ENCODE peak calls at places on chromosomes 6 and 20, in four cellular contexts. S is HCT116, X is transverse colon, Y is suprapubic skin. D is an unnamed sample.

GRCh38 chr6:32153835-32154513 is at the start of gene PPT2:
- DNase-seq in X (peak), Y (peak), S (peak), D (peak)

GRCh38 chr6:17493286-17493685 is 99.9 kb downstream of the CAP2 start:
- DNase-seq in X (no peak), S (no peak), Y (no peak), D (no peak)

GRCh38 chr6:149331043-149331807 is 13.7 kb downstream of the TAB2 start:
- DNase-seq in S (no peak), Y (no peak), X (no peak), D (no peak)

GRCh38 chr6:169238766-169239165 is 14.9 kb downstream of the THBS2 start:
- DNase-seq in Y (peak), S (no peak), X (no peak), D (no peak)

GRCh38 chr20:45085289-45085688 is 15.6 kb downstream of the KCNS1 start:
- DNase-seq in S (no peak), Y (no peak), X (no peak), D (no peak)

GRCh38 chr6:29553268-29554057 is 6.1 kb downstream of the UBD start:
- DNase-seq in X (peak), S (no peak), Y (no peak), D (peak)

GRCh38 chr6:108559884-108560462 is 744 bp upstream of the FOXO3 start:
- DNase-seq in Y (peak), X (peak), S (no peak), D (peak)

GRCh38 chr6:105601541-105602174 is 198.8 kb upstream of the PREP start:
- DNase-seq in S (no peak), Y (peak), X (peak), D (peak)

GRCh38 chr6:41535766-41536165 is 10.4 kb upstream of the FOXP4 start:
- DNase-seq in X (no peak), Y (no peak), S (no peak), D (no peak)

GRCh38 chr6:169561665-169562064 is 140.2 kb downstream of the WDR27 start:
- DNase-seq in Y (no peak), X (no peak), S (no peak), D (no peak)

GRCh38 chr6:82057846-82058554 is 189.5 kb downstream of the IBTK start:
- DNase-seq in S (no peak), Y (no peak), X (no peak), D (no peak)

GRCh38 chr20:316316-317068 is 8.9 kb upstream of the SOX12 start:
- DNase-seq in Y (no peak), S (no peak), X (no peak), D (no peak)

GRCh38 chr6:149300563-149300962 is 16.9 kb upstream of the TAB2 start:
- DNase-seq in Y (no peak), S (no peak), X (no peak), D (no peak)

GRCh38 chr6:31630177-31630934 is 9.8 kb downstream of the PRRC2A start:
- DNase-seq in X (no peak), S (no peak), Y (no peak), D (no peak)

GRCh38 chr6:44219053-44219814 is 2.5 kb downstream of the MYMX start:
- DNase-seq in Y (peak), X (peak), S (no peak), D (peak)

GRCh38 chr6:105492706-105493673 is 90.1 kb upstream of the PREP start:
- DNase-seq in X (no peak), S (no peak), Y (no peak), D (no peak)

GRCh38 chr6:113329942-113330897 is 526.9 kb upstream of the MARCKS start:
- DNase-seq in X (no peak), Y (no peak), S (no peak), D (no peak)

GRCh38 chr6:148980234-148980633 is 233.4 kb downstream of the UST start:
- DNase-seq in X (no peak), Y (no peak), S (no peak), D (no peak)

GRCh38 chr20:57662313-57663240 is 42.4 kb upstream of the ZBP1 start:
- DNase-seq in S (no peak), Y (peak), X (peak), D (peak)

GRCh38 chr20:32355417-32355841 is 2.7 kb upstream of the ASXL1 start:
- DNase-seq in S (no peak), X (no peak), Y (no peak), D (no peak)

GRCh38 chr6:80547827-80548226 is 441.4 kb downstream of the BCKDHB start:
- DNase-seq in X (no peak), Y (no peak), S (no peak), D (no peak)

GRCh38 chr20:39893013-39893685 is 795.9 kb downstream of the MAFB start:
- DNase-seq in Y (no peak), X (no peak), S (no peak), D (no peak)

GRCh38 chr20:8798505-8798904 is 270.4 kb upstream of the PLCB4 start:
- DNase-seq in X (no peak), S (no peak), Y (no peak), D (no peak)

GRCh38 chr6:30759575-30760239 is 15.4 kb upstream of the IER3 start:
- DNase-seq in S (no peak), Y (no peak), X (no peak), D (no peak)

GRCh38 chr6:130967502-130968469 is 95.3 kb downstream of the EPB41L2 start:
- DNase-seq in S (no peak), X (no peak), Y (no peak), D (no peak)

GRCh38 chr6:71556141-71556540 is 267.5 kb downstream of the OGFRL1 start:
- DNase-seq in Y (no peak), S (no peak), X (no peak), D (no peak)

GRCh38 chr20:6590891-6591679 is 176.4 kb upstream of the BMP2 start:
- DNase-seq in Y (no peak), X (peak), S (no peak), D (no peak)

GRCh38 chr20:62702886-62703852 is 5.5 kb upstream of the NTSR1 start:
- DNase-seq in X (no peak), Y (no peak), S (peak), D (no peak)

GRCh38 chr6:36752187-36752885 is 54.7 kb downstream of the RAB44 start:
- DNase-seq in Y (no peak), X (peak), S (no peak), D (peak)

GRCh38 chr6:133774356-133774755 is 114.6 kb upstream of the TCF21 start:
- DNase-seq in X (no peak), S (no peak), Y (no peak), D (no peak)

GRCh38 chr20:45039470-45039811 is 61.5 kb downstream of the KCNS1 start:
- DNase-seq in S (no peak), X (no peak), Y (no peak), D (no peak)

GRCh38 chr20:52251137-52251700 is 59.6 kb upstream of the ZFP64 start:
- DNase-seq in Y (no peak), X (no peak), S (no peak), D (no peak)

GRCh38 chr20:35135867-35136586 is 11.1 kb downstream of the EDEM2 start:
- DNase-seq in X (no peak), S (no peak), Y (no peak), D (peak)

GRCh38 chr6:155373276-155373675 is 59.0 kb upstream of the TFB1M start:
- DNase-seq in X (no peak), S (no peak), Y (no peak), D (no peak)

GRCh38 chr20:19743650-19744015 is 14.4 kb upstream of the RIN2 start:
- DNase-seq in Y (no peak), S (no peak), X (no peak), D (no peak)

GRCh38 chr6:108742041-108742440 is 106.2 kb upstream of the ARMC2 start:
- DNase-seq in X (no peak), S (no peak), Y (no peak), D (no peak)

GRCh38 chr20:38880952-38881735 is 45.1 kb upstream of the FAM83D start:
- DNase-seq in X (no peak), Y (no peak), S (no peak), D (no peak)
- TF ChIP-seq POLR2A in X (no peak), Y (no peak), S (no peak), D (no peak)

GRCh38 chr6:132733814-132734213 is 20.0 kb upstream of the VNN1 start:
- DNase-seq in Y (no peak), X (no peak), S (no peak), D (no peak)
- H3K4me3 ChIP-seq in Y (no peak), X (no peak), S (no peak), D (no peak)

GRCh38 chr6:2969549-2969948 is 1.8 kb downstream of the SERPINB6 start:
- DNase-seq in S (no peak), Y (no peak), X (no peak), D (no peak)

GRCh38 chr6:2970753-2971419 is 481 bp downstream of the SERPINB6 start:
- DNase-seq in Y (peak), S (no peak), X (peak), D (peak)

GRCh38 chr6:2971420-2972218 is at the start of gene SERPINB6:
- DNase-seq in X (peak), Y (peak), S (no peak), D (peak)

GRCh38 chr6:2968600-2969135 is 2.7 kb downstream of the SERPINB6 start:
- DNase-seq in S (no peak), X (no peak), Y (no peak), D (no peak)

DNA sequence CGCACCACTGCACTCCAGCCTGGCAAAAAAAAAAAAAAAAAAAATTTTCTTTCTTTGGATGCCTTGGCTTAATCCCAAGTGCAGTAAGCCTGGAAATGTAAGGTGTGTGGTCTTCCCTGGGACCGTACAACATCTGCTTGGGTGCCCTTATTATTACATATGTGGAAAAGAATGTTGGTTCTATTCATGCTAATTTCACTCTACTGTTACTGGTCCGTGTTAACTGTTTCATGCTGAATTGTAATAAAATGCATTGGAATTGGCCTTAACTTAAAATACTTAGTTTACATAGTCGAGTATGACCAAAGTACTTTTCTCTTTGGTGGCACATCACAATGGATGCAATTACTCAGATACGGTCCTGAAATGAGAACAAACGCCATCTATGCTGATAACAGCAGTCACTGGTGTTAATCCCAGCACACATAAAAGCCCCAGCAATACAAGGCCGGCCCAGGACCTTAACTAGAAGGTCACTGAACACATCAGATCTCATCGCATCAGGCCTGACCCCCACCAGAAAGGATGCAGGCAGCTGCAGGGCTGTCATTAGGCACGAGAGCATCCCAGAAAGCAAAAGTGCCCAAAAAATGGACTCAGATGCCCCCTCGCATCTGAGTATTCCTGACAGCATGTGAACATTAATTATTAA is 1.2 kb downstream of the SERPINB6 start:
- DNase-seq in S (no peak), Y (no peak), X (no peak), D (no peak)
- TF ChIP-seq CTCF in S (no peak), Y (no peak), X (no peak), D (no peak)

GRCh38 chr6:139134817-139135577 is at the start of gene HECA:
- DNase-seq in X (peak), S (peak), Y (peak), D (peak)
- TF ChIP-seq POLR2A in X (peak), S (no peak), Y (peak), D (peak)

GRCh38 chr6:90274481-90275030 is 22.1 kb downstream of the BACH2 start:
- DNase-seq in X (peak), S (no peak), Y (no peak), D (peak)
- H3K4me3 ChIP-seq in X (no peak), S (no peak), Y (no peak), D (no peak)

DNA sequence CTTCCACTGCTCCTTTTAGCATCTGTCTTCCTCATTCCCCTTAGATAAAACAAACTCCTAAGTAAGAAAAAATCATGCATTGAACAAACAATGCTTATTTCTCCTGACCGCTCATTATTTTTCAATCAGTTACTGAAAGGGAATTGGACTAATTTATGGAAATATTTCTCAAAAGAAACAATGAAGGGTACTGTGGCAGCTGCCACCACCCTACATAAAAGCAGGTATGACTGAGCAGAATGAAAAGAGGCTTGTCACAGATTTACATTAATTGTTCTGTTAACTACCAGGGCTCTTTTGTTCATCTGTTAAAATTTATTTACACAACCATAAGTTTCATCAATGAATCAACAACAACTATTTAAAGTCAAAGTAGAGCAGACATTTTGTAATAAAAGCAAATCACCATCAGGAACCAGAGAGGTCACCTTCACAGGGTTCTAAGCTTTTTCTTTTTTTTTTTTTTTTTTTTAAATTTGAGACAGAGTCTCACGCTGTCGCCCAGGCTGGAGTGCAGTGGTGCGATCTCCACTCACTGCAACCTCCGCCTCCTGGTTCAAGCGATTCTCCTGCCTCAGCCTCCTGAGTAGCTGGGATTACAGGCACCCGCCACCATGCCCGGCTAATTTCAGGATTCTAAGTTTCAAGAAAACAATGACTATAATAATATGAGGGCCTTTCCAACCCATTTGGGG is 204.0 kb downstream of the PTPRK start:
- DNase-seq in S (no peak), Y (no peak), X (no peak), D (no peak)
- TF ChIP-seq CTCF in S (no peak), Y (no peak), X (no peak), D (no peak)

DNA sequence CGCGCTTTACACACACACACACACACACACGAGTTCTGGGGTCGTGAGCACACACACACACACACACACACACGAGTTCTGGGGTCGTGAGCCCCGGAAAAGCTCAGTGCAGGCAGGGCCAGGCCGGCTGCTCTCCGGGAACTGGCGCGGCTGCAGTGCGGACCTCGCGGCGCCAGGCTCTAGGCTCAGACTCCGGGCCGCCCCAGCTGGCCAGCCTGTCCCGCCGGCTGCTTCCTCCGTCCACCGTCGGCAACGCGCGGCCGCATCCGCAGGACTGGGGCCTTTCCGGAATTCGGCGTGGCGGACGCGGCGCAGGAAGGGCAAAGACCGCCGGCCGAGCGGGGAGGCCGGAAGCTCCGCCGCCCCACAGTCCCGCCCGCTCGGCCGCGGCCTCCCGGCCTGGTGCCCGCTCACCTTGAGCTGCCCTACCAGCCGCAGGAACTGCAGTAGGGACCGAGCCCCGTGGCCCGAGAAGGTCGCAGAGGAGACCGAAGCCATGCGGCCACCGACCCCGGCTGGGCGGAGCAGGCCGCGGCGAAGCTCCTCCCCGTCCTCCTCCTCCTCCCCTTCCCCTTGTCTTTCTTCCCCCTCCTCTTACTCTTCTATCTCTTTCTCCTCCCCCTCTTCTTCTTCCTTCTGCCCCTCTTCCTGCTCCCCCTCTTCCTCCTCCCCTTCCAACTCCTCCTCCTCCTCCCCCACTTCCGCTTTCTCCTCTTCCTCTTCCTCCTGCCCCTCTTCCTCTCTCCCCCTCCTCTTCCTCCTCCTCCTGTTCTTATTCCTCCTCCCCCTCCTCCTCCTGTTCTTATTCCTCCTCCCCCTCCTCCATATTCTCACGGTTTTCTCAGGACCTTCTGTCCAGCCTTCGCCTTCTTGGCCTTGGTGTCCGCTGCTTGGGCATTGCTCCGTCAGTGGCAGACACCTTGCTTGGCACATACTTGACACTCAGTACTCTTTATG is at the start of gene HDDC2:
- DNase-seq in Y (peak), S (peak), X (peak), D (peak)
- TF ChIP-seq POLR2A in Y (no peak), S (peak), X (peak), D (peak)

GRCh38 chr6:54850061-54850460 is 3.5 kb downstream of the FAM83B start:
- DNase-seq in Y (no peak), S (no peak), X (no peak), D (no peak)

GRCh38 chr6:54846857-54847721 is 518 bp downstream of the FAM83B start:
- DNase-seq in Y (no peak), X (peak), S (no peak), D (peak)

GRCh38 chr6:54846243-54846856 is at the start of gene FAM83B:
- DNase-seq in X (peak), Y (peak), S (peak), D (peak)

GRCh38 chr6:54847799-54848597 is 1.4 kb downstream of the FAM83B start:
- DNase-seq in X (no peak), Y (no peak), S (peak), D (no peak)
- H3K4me3 ChIP-seq in X (peak), Y (peak), S (peak), D (peak)

D was measured in thyroid gland.